ENCODE peak calls at places on chromosomes 5 and 9, in four cellular contexts. E is AG09319, R is kidney glomerular epithelial cell, Y is DMS53. X is an unnamed sample.

GRCh38 chr5:164869325-164869724 is 1363.9 kb downstream of the MAT2B start:
- DNase-seq in Y (no peak), E (no peak), R (no peak), X (no peak)

GRCh38 chr9:125241863-125242739 is 958 bp upstream of the HSPA5 start:
- DNase-seq in R (no peak), Y (peak; percentile 76), E (no peak), X (no peak)

GRCh38 chr9:107707419-107707837 is 217.9 kb upstream of the KLF4 start:
- DNase-seq in E (peak; percentile 72), R (peak; percentile 93), Y (no peak), X (peak; percentile 88)

GRCh38 chr5:14144586-14145355 is 1.6 kb downstream of the TRIO start:
- DNase-seq in R (peak; percentile 91), Y (peak; percentile 87), E (no peak), X (no peak)

GRCh38 chr9:33159760-33160127 is 7.4 kb downstream of the B4GALT1 start:
- DNase-seq in Y (no peak), R (no peak), E (no peak), X (no peak)

GRCh38 chr5:1010181-1010510 is 1.5 kb downstream of the NKD2 start:
- DNase-seq in Y (peak; percentile 76), E (no peak), R (no peak), X (no peak)

GRCh38 chr5:395156-395920 is 47.6 kb upstream of the EXOC3 start:
- DNase-seq in R (no peak), E (peak; percentile 91), Y (peak; percentile 71), X (peak; percentile 32)

GRCh38 chr5:2724031-2724581 is 27.4 kb downstream of the IRX2 start:
- DNase-seq in R (no peak), Y (no peak), E (no peak), X (no peak)

GRCh38 chr5:3537942-3538341 is 57.7 kb upstream of the IRX1 start:
- DNase-seq in R (no peak), Y (no peak), E (no peak), X (no peak)

GRCh38 chr5:172506921-172507320 is 52.6 kb upstream of the SH3PXD2B start:
- DNase-seq in E (no peak), R (no peak), Y (no peak), X (no peak)

GRCh38 chr9:136693490-136694162 is 6.4 kb upstream of the AGPAT2 start:
- DNase-seq in R (no peak), E (no peak), Y (peak; percentile 97), X (peak; percentile 47)

GRCh38 chr5:147510885-147511284 is 1.0 kb upstream of the DPYSL3 start:
- DNase-seq in R (no peak), E (no peak), Y (peak; percentile 57), X (no peak)

GRCh38 chr5:1133108-1133507 is 21.2 kb upstream of the SLC12A7 start:
- DNase-seq in E (no peak), Y (no peak), R (no peak), X (no peak)

GRCh38 chr9:128406848-128407391 is 13.7 kb upstream of the CERCAM start:
- DNase-seq in R (no peak), E (no peak), Y (no peak), X (no peak)

GRCh38 chr9:125763373-125763772 is 16.2 kb downstream of the PBX3 start:
- DNase-seq in R (no peak), E (no peak), Y (peak; percentile 65), X (no peak)

GRCh38 chr9:115000217-115000639 is 69.8 kb upstream of the TNFSF8 start:
- DNase-seq in E (peak; percentile 27), R (no peak), Y (peak; percentile 63), X (no peak)

GRCh38 chr5:3709724-3710348 is 114.2 kb downstream of the IRX1 start:
- DNase-seq in R (no peak), Y (no peak), E (no peak), X (no peak)

GRCh38 chr9:35867538-35867937 is 2.7 kb downstream of the OR13J1 start:
- DNase-seq in R (no peak), Y (no peak), E (no peak), X (no peak)

GRCh38 chr9:34085581-34086500 is 37.2 kb upstream of the UBAP2 start:
- DNase-seq in E (no peak), Y (no peak), R (no peak), X (no peak)

GRCh38 chr9:129177443-129177790 is 644 bp downstream of the IER5L start:
- DNase-seq in R (no peak), Y (peak; percentile 79), E (no peak), X (no peak)

GRCh38 chr9:123660691-123661090 is 269.2 kb downstream of the DENND1A start:
- DNase-seq in Y (no peak), E (no peak), R (no peak), X (no peak)

GRCh38 chr5:62779010-62779422 is 200.4 kb downstream of the LRRC70 start:
- DNase-seq in E (peak; percentile 31), R (peak; percentile 41), Y (peak; percentile 81), X (peak; percentile 10)

GRCh38 chr5:102375256-102375655 is 79.2 kb upstream of the SLCO4C1 start:
- DNase-seq in E (no peak), R (no peak), Y (no peak), X (no peak)

GRCh38 chr5:160802567-160802966 is 49.4 kb downstream of the ATP10B start:
- DNase-seq in E (no peak), Y (peak; percentile 39), R (no peak), X (no peak)

GRCh38 chr5:34001231-34001935 is 6.5 kb downstream of the AMACR start:
- DNase-seq in Y (peak; percentile 95), E (no peak), R (no peak), X (peak; percentile 39)

GRCh38 chr9:92097997-92098482 is 17.2 kb downstream of the SPTLC1 start:
- DNase-seq in R (peak; percentile 64), Y (no peak), E (no peak), X (peak; percentile 79)

GRCh38 chr5:156947933-156948332 is 15.1 kb downstream of the TIMD4 start:
- DNase-seq in R (no peak), E (no peak), Y (no peak), X (no peak)

GRCh38 chr9:116286287-116286686 is 132.7 kb downstream of the PAPPA start:
- DNase-seq in R (no peak), E (no peak), Y (no peak), X (no peak)

GRCh38 chr9:87854563-87854962 is 28.1 kb upstream of the SPATA31E1 start:
- DNase-seq in Y (no peak), R (no peak), E (no peak), X (no peak)

GRCh38 chr5:126370796-126371718 is 52.2 kb upstream of the GRAMD2B start:
- DNase-seq in E (no peak), Y (peak; percentile 91), R (peak; percentile 91), X (peak; percentile 75)

GRCh38 chr9:136901516-136902258 is 15.4 kb downstream of the TRAF2 start:
- DNase-seq in E (peak; percentile 1), R (peak; percentile 82), Y (peak; percentile 94), X (peak; percentile 68)

GRCh38 chr9:93354451-93354850 is 97.0 kb upstream of the FAM120A start:
- DNase-seq in R (peak; percentile 14), Y (no peak), E (no peak), X (peak; percentile 14)

GRCh38 chr5:27472000-27472763 is 433.8 kb upstream of the CDH9 start:
- DNase-seq in E (no peak), Y (peak; percentile 68), R (no peak), X (no peak)

GRCh38 chr9:29691758-29692407 is 2118.6 kb upstream of the C9orf72 start:
- DNase-seq in Y (peak; percentile 76), E (no peak), R (no peak), X (no peak)

GRCh38 chr5:62432618-62433064 is 20.1 kb downstream of the IPO11 start:
- DNase-seq in R (no peak), E (no peak), Y (no peak), X (no peak)

X was measured in kidney epithelial cell.